ENCODE peak calls at places on chromosomes 5 and 9, in five cellular contexts. I, S, M, C and G are unnamed samples.

GRCh38 chr9:88230612-88231011 is 92.3 kb upstream of the SPATA31C2 start:
- DNase-seq in I (no peak), S (no peak), M (no peak), C (no peak), G (no peak)

GRCh38 chr9:16396389-16396788 is 474.1 kb downstream of the BNC2 start:
- DNase-seq in I (no peak), S (no peak), M (no peak), C (peak), G (no peak)

GRCh38 chr5:172599204-172599567 is 41.9 kb upstream of the NEURL1B start:
- DNase-seq in I (no peak), S (no peak), M (no peak), C (no peak), G (no peak)

GRCh38 chr9:107638922-107639321 is 149.4 kb upstream of the KLF4 start:
- DNase-seq in I (no peak), S (no peak), M (no peak), C (peak), G (no peak)

GRCh38 chr5:92552206-92553160 is 1028.5 kb downstream of the NR2F1-AS1 start:
- DNase-seq in I (no peak), S (peak), M (peak), C (peak), G (no peak)

GRCh38 chr9:134294228-134295071 is 31.8 kb upstream of the RXRA start:
- DNase-seq in I (no peak), S (no peak), M (no peak), C (no peak), G (no peak)

GRCh38 chr5:102823441-102823874 is 68.4 kb downstream of the PAM start:
- DNase-seq in I (no peak), S (no peak), M (no peak), C (peak), G (no peak)

GRCh38 chr5:31703757-31704156 is 64.8 kb downstream of the PDZD2 start:
- DNase-seq in I (no peak), S (no peak), M (no peak), C (no peak), G (no peak)

GRCh38 chr5:1875843-1876671 is 6.7 kb downstream of the IRX4 start:
- DNase-seq in I (no peak), S (no peak), M (no peak), C (no peak), G (no peak)

GRCh38 chr9:89674667-89675402 is 70.0 kb downstream of the GADD45G start:
- DNase-seq in I (no peak), S (no peak), M (no peak), C (peak), G (no peak)

GRCh38 chr5:118791986-118792734 is 196.2 kb downstream of the DTWD2 start:
- DNase-seq in I (no peak), S (peak), M (peak), C (peak), G (no peak)

GRCh38 chr9:134344068-134344820 is 18.0 kb downstream of the RXRA start:
- DNase-seq in I (no peak), S (no peak), M (no peak), C (no peak), G (no peak)

GRCh38 chr9:104682642-104683041 is 11.7 kb upstream of the OR13D1 start:
- DNase-seq in I (no peak), S (peak), M (peak), C (peak), G (no peak)

GRCh38 chr5:149364719-149365118 is 6.9 kb downstream of the PCYOX1L start:
- DNase-seq in I (no peak), S (no peak), M (no peak), C (no peak), G (no peak)

GRCh38 chr5:14868771-14869170 is 2.8 kb downstream of the ANKH start:
- DNase-seq in I (no peak), S (no peak), M (no peak), C (no peak), G (no peak)

GRCh38 chr9:134959126-134959970 is 41.6 kb upstream of the FCN1 start:
- DNase-seq in I (no peak), S (no peak), M (no peak), C (no peak), G (no peak)

GRCh38 chr9:116390306-116391228 is 237.0 kb downstream of the PAPPA start:
- DNase-seq in I (no peak), S (no peak), M (no peak), C (peak), G (peak)

GRCh38 chr5:88826959-88827585 is 55.9 kb downstream of the MEF2C start:
- DNase-seq in I (no peak), S (no peak), M (peak), C (peak), G (no peak)

GRCh38 chr5:133245191-133246052 is 193.6 kb downstream of the HSPA4 start:
- DNase-seq in I (no peak), S (peak), M (peak), C (peak), G (no peak)

GRCh38 chr9:105385372-105385985 is 62.4 kb upstream of the FSD1L start:
- DNase-seq in I (no peak), S (no peak), M (no peak), C (peak), G (no peak)

GRCh38 chr9:130665431-130666392 is 1.3 kb downstream of the PRDM12 start:
- DNase-seq in I (no peak), S (no peak), M (no peak), C (no peak), G (no peak)

GRCh38 chr9:14396171-14396570 is 82.2 kb upstream of the NFIB start:
- DNase-seq in I (no peak), S (no peak), M (no peak), C (no peak), G (no peak)

GRCh38 chr9:85941966-85942912 is 1.3 kb downstream of the NAA35 start:
- DNase-seq in I (no peak), S (no peak), M (no peak), C (peak), G (no peak)

GRCh38 chr5:173735171-173735570 is 118.7 kb upstream of the BOD1 start:
- DNase-seq in I (no peak), S (no peak), M (no peak), C (no peak), G (no peak)

GRCh38 chr5:2075365-2075764 is 192.6 kb upstream of the IRX4 start:
- DNase-seq in I (no peak), S (no peak), M (no peak), C (no peak), G (no peak)

GRCh38 chr9:114072181-114073140 is 5.6 kb downstream of the AMBP start:
- DNase-seq in I (no peak), S (no peak), M (no peak), C (no peak), G (no peak)
- TF ChIP-seq CTCF in I (no peak), S (no peak), M (no peak), C (no peak), G (peak)

GRCh38 chr9:24614070-24614469 is 68.4 kb upstream of the IZUMO3 start:
- DNase-seq in I (no peak), S (no peak), M (no peak), C (no peak), G (no peak)
- TF ChIP-seq CTCF in I (no peak), S (no peak), M (no peak), C (no peak), G (peak)

GRCh38 chr5:5321137-5321536 is 101.3 kb upstream of the ICE1 start:
- DNase-seq in I (no peak), S (no peak), M (no peak), C (no peak), G (no peak)
- TF ChIP-seq CTCF in I (no peak), S (no peak), M (no peak), C (no peak), G (no peak)

DNA sequence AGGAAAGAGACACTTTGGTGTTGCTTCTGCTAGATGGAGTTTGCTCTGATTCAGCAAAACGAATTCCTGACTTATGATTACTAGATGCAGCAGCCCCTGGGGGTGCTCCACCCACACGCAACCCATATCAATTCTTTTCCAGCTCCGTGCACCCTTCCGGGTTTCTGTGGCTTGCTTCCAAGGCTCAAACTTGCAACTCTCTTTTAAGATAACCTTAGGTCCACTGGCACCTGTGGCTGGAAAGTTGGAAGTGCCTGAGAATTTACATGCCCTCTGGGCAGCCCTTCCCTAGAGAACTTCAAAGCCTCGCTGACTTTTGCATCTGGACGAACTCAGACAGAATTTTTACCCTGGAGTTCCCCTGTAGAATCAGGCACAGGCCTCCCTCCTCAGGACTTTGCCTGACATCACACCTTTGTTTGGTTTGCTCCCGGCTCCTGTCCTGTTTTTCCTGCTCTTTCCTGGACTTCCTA is 224.9 kb downstream of the SNX18 start:
- DNase-seq in I (no peak), S (no peak), M (no peak), C (peak), G (no peak)
- TF ChIP-seq CTCF in I (no peak), S (no peak), M (peak), C (peak), G (no peak)

DNA sequence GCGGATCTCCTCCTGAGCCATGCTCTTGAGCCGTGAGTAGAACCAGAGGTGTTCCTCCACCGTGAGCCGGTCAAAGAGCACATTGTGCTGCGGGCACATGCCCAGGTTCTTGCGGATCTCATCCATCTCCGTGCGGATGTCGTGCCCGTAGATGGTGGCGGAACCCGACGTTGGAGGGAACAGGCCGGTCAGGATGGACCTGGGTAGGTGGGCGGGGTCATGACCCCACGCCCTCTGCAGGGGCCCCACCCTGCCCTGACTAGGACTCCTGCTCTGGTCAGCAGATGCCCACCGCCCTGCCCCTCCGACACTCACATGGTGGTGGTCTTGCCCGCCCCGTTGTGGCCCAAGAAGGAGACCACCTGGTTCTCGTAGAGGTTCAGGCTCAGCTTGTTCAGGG is 12.1 kb downstream of the ABCA2 start:
- DNase-seq in I (no peak), S (no peak), M (no peak), C (no peak), G (no peak)
- TF ChIP-seq CTCF in I (no peak), S (no peak), M (no peak), C (no peak), G (no peak)

GRCh38 chr9:79567671-79568098 is 4.1 kb upstream of the TLE4 start:
- DNase-seq in I (no peak), S (no peak), M (no peak), C (no peak), G (no peak)
- TF ChIP-seq CTCF in I (no peak), S (no peak), M (peak), C (no peak), G (peak)

DNA sequence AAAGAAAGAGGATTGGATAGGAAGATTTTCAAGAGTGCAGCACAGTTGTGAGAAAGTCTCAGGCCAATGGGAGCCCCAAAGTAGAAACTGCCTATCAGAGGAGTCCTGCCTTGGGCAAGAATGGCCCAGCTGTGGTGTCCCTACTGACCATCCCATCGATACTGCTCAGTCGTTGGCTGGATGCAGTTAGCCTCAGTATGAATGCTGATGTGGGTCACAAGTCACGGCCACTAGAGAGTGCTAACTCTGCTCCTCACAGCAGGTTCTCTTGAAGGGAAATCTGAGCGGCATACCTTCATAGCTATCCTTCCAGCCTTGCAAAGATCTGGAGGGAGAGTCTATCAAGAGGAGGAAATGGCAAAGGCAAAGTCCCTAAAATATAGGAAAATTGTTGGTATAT is 11.6 kb upstream of the CETN3 start:
- DNase-seq in I (no peak), S (peak), M (no peak), C (no peak), G (no peak)
- TF ChIP-seq CTCF in I (no peak), S (peak), M (peak), C (peak), G (peak)

GRCh38 chr5:98836175-98836574 is 62.7 kb downstream of the RGMB start:
- DNase-seq in I (no peak), S (no peak), M (no peak), C (no peak), G (no peak)

GRCh38 chr5:98844865-98845264 is 71.4 kb downstream of the RGMB start:
- DNase-seq in I (no peak), S (no peak), M (no peak), C (no peak), G (no peak)

GRCh38 chr5:98843481-98843880 is 70.0 kb downstream of the RGMB start:
- DNase-seq in I (no peak), S (no peak), M (no peak), C (no peak), G (no peak)

GRCh38 chr5:98840946-98841345 is 67.5 kb downstream of the RGMB start:
- DNase-seq in I (no peak), S (no peak), M (no peak), C (no peak), G (no peak)

GRCh38 chr5:98839469-98840383 is 66.3 kb downstream of the RGMB start:
- DNase-seq in I (no peak), S (peak), M (no peak), C (peak), G (no peak)
- TF ChIP-seq CTCF in I (no peak), S (peak), M (peak), C (peak), G (no peak)

DNA sequence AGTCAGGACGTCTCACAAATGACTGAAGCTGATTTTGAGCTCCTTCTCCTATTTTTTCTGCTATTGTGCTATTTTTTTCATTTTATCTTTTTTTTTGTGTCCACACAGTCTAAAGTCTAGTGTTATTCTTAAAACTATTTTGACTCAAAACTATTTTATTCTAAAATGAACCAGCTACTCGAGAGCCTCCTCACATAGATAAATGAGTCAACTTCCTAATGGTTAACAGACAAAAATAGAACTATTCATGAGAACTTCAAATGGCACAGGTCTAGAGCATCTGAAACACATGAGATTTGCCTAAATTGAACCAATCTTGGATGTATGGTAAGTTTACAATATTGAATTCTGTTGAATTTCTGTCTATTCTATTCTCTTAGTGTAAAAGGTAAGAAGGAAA is 395.5 kb upstream of the TLE4 start:
- DNase-seq in I (no peak), S (no peak), M (no peak), C (no peak), G (no peak)
- TF ChIP-seq CTCF in I (no peak), S (no peak), M (no peak), C (no peak), G (no peak)

GRCh38 chr5:115349001-115349817 is 52.8 kb upstream of the CCDC112 start:
- DNase-seq in I (no peak), S (peak), M (peak), C (peak), G (no peak)
- TF ChIP-seq CTCF in I (no peak), S (no peak), M (peak), C (no peak), G (no peak)